ENCODE peak calls at places on chromosome 20, in eight cellular contexts. O is CD4-positive, alpha-beta T cell; U is Right ventricle myocardium superior; L is activated T-cell treated with anti-CD3 and anti-CD28 coated beads, Interleukin-2, amount 50 U/mL, for 4 hours; I is HCT116; N is T-helper 17 cell; T is body of pancreas; P is RWPE2. W is an unnamed sample.
A peak's percentile ranks its signal among the peaks of the same experiment; 100 is the strongest.

GRCh38 chr20:20835897-20836296 is 123.5 kb upstream of the RALGAPA2 start:
- ATAC-seq in O (no peak), I (no peak), T (no peak), P (peak; percentile 28), N (no peak), L (no peak), U (no peak), W (no peak)

GRCh38 chr20:38985603-38986170 is 23.5 kb downstream of the DHX35 start:
- ATAC-seq in I (peak; percentile 50), P (peak; percentile 57), T (peak; percentile 70), N (no peak), O (no peak), U (peak; percentile 86), L (no peak), W (peak; percentile 94)

GRCh38 chr20:14012671-14013070 is 17.4 kb downstream of the MACROD2 start:
- ATAC-seq in P (no peak), N (no peak), I (no peak), U (no peak), O (no peak), L (no peak), T (no peak), W (no peak)

GRCh38 chr20:20036756-20037155 is 15.5 kb downstream of the CRNKL1 start:
- ATAC-seq in I (no peak), O (no peak), T (no peak), N (no peak), L (no peak), P (no peak), U (no peak), W (no peak)

GRCh38 chr20:10474606-10475184 is 39.6 kb downstream of the SLX4IP start:
- ATAC-seq in N (no peak), I (peak; percentile 58), L (no peak), P (no peak), O (no peak), U (peak; percentile 69), T (peak; percentile 53), W (no peak)

GRCh38 chr20:41408131-41408789 is 41.6 kb upstream of the EMILIN3 start:
- ATAC-seq in T (no peak), N (peak; percentile 45), U (no peak), O (no peak), P (no peak), L (no peak), I (no peak), W (no peak)

GRCh38 chr20:58996226-58996611 is 10.8 kb downstream of the CTSZ start:
- ATAC-seq in O (no peak), U (no peak), I (no peak), P (no peak), L (no peak), N (no peak), T (no peak), W (no peak)

GRCh38 chr20:29119141-29119540 is 2138.3 kb upstream of the DEFB115 start:
- ATAC-seq in N (no peak), I (no peak), L (no peak), T (peak; percentile 21), U (no peak), O (no peak), P (no peak), W (no peak)

GRCh38 chr20:13877789-13878188 is 93.0 kb downstream of the NDUFAF5 start:
- ATAC-seq in T (no peak), I (no peak), N (no peak), L (no peak), P (no peak), O (no peak), U (no peak), W (no peak)

GRCh38 chr20:33709398-33709797 is 10.7 kb downstream of the PXMP4 start:
- ATAC-seq in O (no peak), I (peak; percentile 70), N (no peak), U (no peak), L (peak; percentile 71), P (peak; percentile 50), T (no peak), W (no peak)

GRCh38 chr20:63696628-63697356 is at the start of gene TNFRSF6B:
- ATAC-seq in P (peak; percentile 1), T (no peak), U (peak; percentile 15), O (peak; percentile 57), L (peak; percentile 19), N (peak; percentile 48), I (peak; percentile 33), W (peak; percentile 2)

GRCh38 chr20:63032026-63032800 is 25.4 kb upstream of the BHLHE23 start:
- ATAC-seq in N (no peak), O (no peak), P (no peak), T (no peak), U (no peak), L (no peak), I (no peak), W (no peak)

GRCh38 chr20:35768731-35769664 is 2.8 kb upstream of the PHF20 start:
- ATAC-seq in N (no peak), I (peak; percentile 44), P (peak; percentile 78), U (peak; percentile 74), O (no peak), L (no peak), T (peak; percentile 23), W (peak; percentile 82)

GRCh38 chr20:8424010-8424409 is 291.9 kb downstream of the PLCB1 start:
- ATAC-seq in I (no peak), O (no peak), T (no peak), L (no peak), P (peak; percentile 59), U (no peak), N (no peak), W (peak; percentile 69)

GRCh38 chr20:25324412-25324811 is 66.2 kb downstream of the ABHD12 start:
- ATAC-seq in T (no peak), N (peak; percentile 21), P (no peak), U (peak; percentile 70), O (no peak), L (no peak), I (no peak), W (no peak)

GRCh38 chr20:43448748-43449535 is 8.8 kb upstream of the SRSF6 start:
- ATAC-seq in I (peak; percentile 71), U (peak; percentile 68), T (peak; percentile 80), N (peak; percentile 70), P (peak; percentile 74), O (peak; percentile 75), L (peak; percentile 73), W (peak; percentile 87)

GRCh38 chr20:4138056-4138455 is 122.7 kb upstream of the RNF24 start:
- ATAC-seq in L (no peak), U (no peak), N (no peak), T (peak; percentile 64), I (no peak), P (no peak), O (no peak), W (no peak)